ENCODE peak calls at places on chromosomes 4 and X, in seven cellular contexts. C is IMR-90, X is H1, W is neuronal stem cell, U is mesenchymal stem cell, Q is mesendoderm, P is trophoblast cell. G is an unnamed sample.

GRCh38 chrX:150529587-150529986 is 38.8 kb upstream of the MTM1 start:
- DNase-seq in C (no peak), X (no peak), W (no peak), U (no peak), Q (no peak), P (no peak), G (no peak)

GRCh38 chr4:81032174-81032551 is 1.7 kb downstream of the BMP3 start:
- DNase-seq in C (no peak), X (no peak), W (no peak), U (no peak), Q (peak), P (no peak), G (no peak)

GRCh38 chr4:14856076-14856926 is 146.0 kb upstream of the CPEB2 start:
- DNase-seq in C (peak), X (peak), W (no peak), U (peak), Q (peak), P (peak), G (no peak)

GRCh38 chrX:31060013-31060412 is 11.8 kb downstream of the FTHL17 start:
- DNase-seq in C (no peak), X (no peak), W (no peak), U (no peak), Q (no peak), P (no peak), G (no peak)

GRCh38 chrX:96386981-96387380 is 297.7 kb upstream of the DIAPH2 start:
- DNase-seq in C (no peak), X (no peak), W (no peak), U (no peak), Q (no peak), P (no peak), G (no peak)

GRCh38 chrX:71098302-71098701 is 2.7 kb downstream of the FOXO4 start:
- DNase-seq in C (peak), X (no peak), W (no peak), U (peak), Q (peak), P (peak), G (no peak)

GRCh38 chr4:37981844-37982720 is 21.9 kb downstream of the PTTG2 start:
- DNase-seq in C (peak), X (no peak), W (no peak), U (no peak), Q (peak), P (peak), G (no peak)

GRCh38 chrX:153763298-153763932 is 634 bp upstream of the PLXNB3 start:
- DNase-seq in C (no peak), X (no peak), W (no peak), U (no peak), Q (no peak), P (no peak), G (no peak)

GRCh38 chrX:133583825-133584224 is 168.5 kb upstream of the GPC4 start:
- DNase-seq in C (no peak), X (no peak), W (no peak), U (no peak), Q (no peak), P (no peak), G (no peak)

GRCh38 chr4:20337261-20337664 is 85.6 kb downstream of the SLIT2 start:
- DNase-seq in C (peak), X (no peak), W (no peak), U (no peak), Q (peak), P (no peak), G (no peak)

GRCh38 chr4:2277956-2278355 is 16.0 kb upstream of the MXD4 start:
- DNase-seq in C (no peak), X (no peak), W (no peak), U (no peak), Q (no peak), P (no peak), G (no peak)

GRCh38 chr4:86593726-86594558 is at the start of gene PTPN13:
- DNase-seq in C (peak), X (peak), W (peak), U (peak), Q (peak), P (peak), G (peak)

GRCh38 chr4:140049024-140049923 is 104.7 kb downstream of the MAML3 start:
- DNase-seq in C (peak), X (no peak), W (peak), U (peak), Q (peak), P (peak), G (peak)

GRCh38 chr4:100981447-100982204 is 365.7 kb downstream of the PPP3CA start:
- DNase-seq in C (peak), X (no peak), W (no peak), U (peak), Q (peak), P (no peak), G (no peak)

GRCh38 chr4:53907772-53908171 is 156.6 kb downstream of the CHIC2 start:
- DNase-seq in C (no peak), X (no peak), W (no peak), U (no peak), Q (no peak), P (no peak), G (no peak)

GRCh38 chr4:53908661-53909078 is 155.7 kb downstream of the CHIC2 start:
- DNase-seq in C (peak), X (no peak), W (peak), U (peak), Q (peak), P (peak), G (no peak)

GRCh38 chr4:53905281-53905934 is 159.0 kb downstream of the CHIC2 start:
- DNase-seq in C (peak), X (no peak), W (no peak), U (peak), Q (no peak), P (no peak), G (no peak)

GRCh38 chr4:53906786-53907185 is 157.6 kb downstream of the CHIC2 start:
- DNase-seq in C (peak), X (no peak), W (no peak), U (no peak), Q (no peak), P (no peak), G (no peak)

DNA sequence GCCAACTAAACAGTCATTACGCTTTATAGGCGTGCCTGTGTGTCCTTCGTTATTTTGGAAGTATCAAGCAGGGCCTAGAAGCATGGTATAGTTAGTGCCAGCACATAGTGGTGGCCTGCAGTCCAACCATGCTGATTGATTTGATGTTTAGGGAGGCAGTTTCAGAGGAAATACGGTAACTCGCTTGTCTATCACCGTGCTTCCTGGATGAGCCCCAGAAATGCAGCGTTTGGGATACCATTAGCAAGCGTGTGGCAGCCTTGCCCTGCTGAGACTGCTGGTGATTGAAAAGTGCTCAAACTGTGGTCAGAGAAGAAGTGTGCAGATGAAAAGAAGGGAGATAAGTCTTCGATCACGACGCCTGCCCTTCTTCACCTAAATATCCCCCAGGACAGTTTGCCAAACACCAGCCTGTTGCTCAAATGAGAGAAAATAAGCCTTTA is 158.4 kb downstream of the CHIC2 start:
- DNase-seq in C (peak), X (no peak), W (peak), U (peak), Q (peak), P (no peak), G (peak)
- H2BK120ac ChIP-seq in C (peak), X (no peak), W (no peak), U (peak), Q (no peak), P (no peak), G (no peak)

GRCh38 chr4:112978691-112979472 is 70.6 kb upstream of the ANK2 start:
- DNase-seq in C (peak), X (no peak), W (no peak), U (no peak), Q (no peak), P (peak), G (peak)

GRCh38 chr4:112982677-112983076 is 66.8 kb upstream of the ANK2 start:
- DNase-seq in C (no peak), X (no peak), W (no peak), U (peak), Q (no peak), P (no peak), G (no peak)

GRCh38 chr4:112975567-112976355 is 73.7 kb upstream of the ANK2 start:
- DNase-seq in C (no peak), X (no peak), W (no peak), U (no peak), Q (no peak), P (peak), G (no peak)

DNA sequence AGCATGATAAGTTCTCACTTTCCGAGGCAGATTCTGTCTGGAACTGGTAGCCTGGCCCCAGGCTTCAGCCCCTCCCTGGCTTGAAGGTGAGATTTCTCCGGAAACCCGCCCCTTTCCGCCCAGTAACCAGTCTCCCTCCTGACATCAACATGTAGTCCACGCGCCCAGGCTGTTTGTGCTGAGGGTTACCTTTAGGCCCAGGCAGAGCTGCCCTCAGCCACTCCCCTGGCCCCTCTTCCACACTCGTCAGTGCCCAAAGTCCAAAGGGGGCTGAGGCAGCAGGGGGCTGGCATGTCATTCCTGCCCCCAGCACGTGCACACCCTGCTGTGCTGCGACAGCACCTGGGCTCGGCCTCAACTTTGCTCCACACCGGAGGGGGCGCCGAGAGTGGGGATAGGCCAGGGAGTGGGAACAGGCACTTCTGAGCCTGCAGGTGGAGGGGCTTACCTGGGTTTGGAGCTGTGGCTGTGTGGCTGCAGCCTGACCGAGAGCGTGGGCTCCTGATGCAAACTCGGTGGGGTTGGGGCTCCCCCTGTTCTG is 69.5 kb upstream of the ANK2 start:
- DNase-seq in C (no peak), X (no peak), W (no peak), U (no peak), Q (peak), P (no peak), G (peak)
- H2BK120ac ChIP-seq in C (no peak), X (no peak), W (no peak), U (no peak), Q (no peak), P (no peak), G (no peak)

GRCh38 chrX:107482046-107482445 is 32.6 kb downstream of the FRMPD3 start:
- DNase-seq in C (no peak), X (no peak), W (no peak), U (no peak), Q (no peak), P (no peak), G (no peak)
- H2BK120ac ChIP-seq in C (no peak), X (no peak), W (no peak), U (no peak), Q (no peak), P (no peak), G (no peak)

GRCh38 chr4:89356086-89356485 is 48.5 kb upstream of the GPRIN3 start:
- DNase-seq in C (no peak), X (no peak), W (no peak), U (no peak), Q (no peak), P (no peak), G (no peak)
- H2BK120ac ChIP-seq in C (no peak), X (no peak), W (no peak), U (no peak), Q (no peak), P (no peak), G (no peak)

GRCh38 chr4:154317600-154317999 is 174.0 kb downstream of the DCHS2 start:
- DNase-seq in C (no peak), X (no peak), W (no peak), U (no peak), Q (no peak), P (no peak), G (no peak)
- H2BK120ac ChIP-seq in C (no peak), X (no peak), W (no peak), U (no peak), Q (no peak), P (no peak), G (no peak)

DNA sequence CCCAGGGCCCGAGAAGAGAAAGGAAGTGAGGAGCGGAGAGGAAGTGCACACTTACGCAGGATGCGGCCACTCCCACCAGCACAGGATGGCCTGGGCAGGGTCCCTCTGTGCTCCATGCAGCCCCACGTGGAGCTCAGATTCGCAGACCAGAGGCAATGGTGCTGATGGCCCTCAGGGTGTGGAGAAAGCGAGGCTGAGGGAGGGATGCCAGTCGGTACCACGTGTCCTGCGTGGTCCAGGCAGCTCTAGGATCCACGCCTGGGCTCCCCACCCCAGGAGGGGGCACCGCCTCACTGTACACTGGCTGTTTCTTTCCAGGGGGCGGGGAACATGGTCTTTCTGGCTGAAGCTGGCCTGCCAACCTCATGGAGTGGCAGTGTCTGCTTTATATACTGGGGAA is 241.8 kb downstream of the AFAP1 start:
- DNase-seq in C (no peak), X (no peak), W (no peak), U (no peak), Q (no peak), P (no peak), G (no peak)
- H2BK120ac ChIP-seq in C (no peak), X (no peak), W (no peak), U (no peak), Q (no peak), P (no peak), G (no peak)

G was measured in H9.